ENCODE peak calls at places on chromosomes 4 and X, in seven cellular contexts. D, U, N, T, L, X and Y are unnamed samples.

GRCh38 chrX:10900585-10901289 is 210.4 kb upstream of the HCCS start:
- DNase-seq in D (no peak), U (peak), N (no peak), T (no peak), L (no peak), X (no peak), Y (peak)

GRCh38 chr4:106830879-106831278 is 205.2 kb downstream of the DKK2 start:
- DNase-seq in D (no peak), U (no peak), N (no peak), T (no peak), L (no peak), X (no peak), Y (no peak)

GRCh38 chr4:10205223-10205622 is 88.6 kb upstream of the WDR1 start:
- DNase-seq in D (no peak), U (no peak), N (no peak), T (no peak), L (no peak), X (no peak), Y (no peak)

GRCh38 chrX:134718329-134719317 is 60.4 kb upstream of the PLAC1 start:
- DNase-seq in D (no peak), U (peak), N (no peak), T (peak), L (no peak), X (no peak), Y (peak)

GRCh38 chr4:10722957-10723356 is 38.4 kb upstream of the CLNK start:
- DNase-seq in D (no peak), U (no peak), N (no peak), T (no peak), L (no peak), X (no peak), Y (peak)

GRCh38 chr4:132587626-132588025 is 561.5 kb upstream of the PCDH10 start:
- DNase-seq in D (no peak), U (no peak), N (no peak), T (no peak), L (no peak), X (no peak), Y (no peak)

GRCh38 chr4:876780-877179 is 50.9 kb upstream of the CPLX1 start:
- DNase-seq in D (no peak), U (no peak), N (no peak), T (peak), L (no peak), X (no peak), Y (no peak)

GRCh38 chr4:138671606-138672084 is 343.9 kb upstream of the NOCT start:
- DNase-seq in D (no peak), U (no peak), N (no peak), T (no peak), L (peak), X (no peak), Y (no peak)

GRCh38 chr4:40957281-40957680 is 207.5 kb downstream of the NSUN7 start:
- DNase-seq in D (no peak), U (no peak), N (no peak), T (no peak), L (no peak), X (no peak), Y (no peak)

GRCh38 chr4:153643406-153644016 is 40.6 kb upstream of the TLR2 start:
- DNase-seq in D (no peak), U (peak), N (no peak), T (no peak), L (peak), X (no peak), Y (peak)